ENCODE peak calls at places on chromosomes 16 and 17, in five cellular contexts. E is mesendoderm, R is H9, S is H1, J is neuronal stem cell. Q is an unnamed sample.

GRCh38 chr17:57553991-57554825 is 190.9 kb downstream of the CCDC182 start:
- DNase-seq in E (peak), R (peak), S (no peak), J (peak), Q (peak)

GRCh38 chr17:27466748-27467375 is 10.6 kb downstream of the KSR1 start:
- DNase-seq in E (no peak), R (no peak), S (no peak), J (no peak), Q (no peak)

GRCh38 chr16:59164461-59164860 is 430.3 kb upstream of the GOT2 start:
- DNase-seq in E (peak), R (no peak), S (no peak), J (peak), Q (no peak)

GRCh38 chr16:14510939-14511797 is 118.9 kb downstream of the PARN start:
- DNase-seq in E (no peak), R (no peak), S (no peak), J (no peak), Q (peak)

GRCh38 chr17:68101992-68102758 is 66.6 kb downstream of the KPNA2 start:
- DNase-seq in E (no peak), R (no peak), S (no peak), J (no peak), Q (no peak)

GRCh38 chr16:52318259-52319008 is 228.5 kb downstream of the TOX3 start:
- DNase-seq in E (peak), R (no peak), S (no peak), J (no peak), Q (no peak)

GRCh38 chr16:19517424-19518089 is 4.3 kb downstream of the GDE1 start:
- DNase-seq in E (no peak), R (no peak), S (no peak), J (no peak), Q (peak)

GRCh38 chr16:468072-468821 is 42.8 kb downstream of the RAB11FIP3 start:
- DNase-seq in E (peak), R (no peak), S (no peak), J (no peak), Q (no peak)

GRCh38 chr16:84614914-84615813 is 2.7 kb downstream of the COTL1 start:
- DNase-seq in E (no peak), R (no peak), S (no peak), J (no peak), Q (no peak)

GRCh38 chr17:29116652-29117439 is 63.4 kb downstream of the MYO18A start:
- DNase-seq in E (peak), R (peak), S (peak), J (peak), Q (peak)

GRCh38 chr16:84514874-84515835 is 10.7 kb upstream of the MEAK7 start:
- DNase-seq in E (no peak), R (no peak), S (no peak), J (no peak), Q (no peak)

GRCh38 chr16:54072237-54072636 is 214.3 kb downstream of the IRX3 start:
- DNase-seq in E (no peak), R (no peak), S (no peak), J (no peak), Q (no peak)

GRCh38 chr16:73047536-73048291 is at the start of gene ZFHX3:
- DNase-seq in E (peak), R (peak), S (no peak), J (no peak), Q (peak)

GRCh38 chr16:27315333-27316037 is 1.7 kb downstream of the IL4R start:
- DNase-seq in E (peak), R (peak), S (no peak), J (no peak), Q (peak)

GRCh38 chr16:84535851-84536250 is 31.4 kb upstream of the MEAK7 start:
- DNase-seq in E (no peak), R (no peak), S (no peak), J (no peak), Q (no peak)

GRCh38 chr17:83031321-83031945 is 48.0 kb upstream of the METRNL start:
- DNase-seq in E (no peak), R (no peak), S (no peak), J (no peak), Q (no peak)

GRCh38 chr17:82062076-82062983 is 3.3 kb downstream of the DUS1L start:
- DNase-seq in E (no peak), R (no peak), S (no peak), J (no peak), Q (no peak)

GRCh38 chr17:9057310-9057709 is 36.0 kb downstream of the NTN1 start:
- DNase-seq in E (no peak), R (no peak), S (no peak), J (no peak), Q (no peak)

GRCh38 chr17:35875439-35876139 is 4.6 kb downstream of the CCL5 start:
- DNase-seq in E (no peak), R (no peak), S (no peak), J (no peak), Q (no peak)

GRCh38 chr16:65964752-65965151 is 401.7 kb upstream of the CDH5 start:
- DNase-seq in E (peak), R (peak), S (no peak), J (no peak), Q (no peak)

GRCh38 chr17:76598004-76598439 is 12.4 kb upstream of the ST6GALNAC2 start:
- DNase-seq in E (no peak), R (no peak), S (no peak), J (no peak), Q (no peak)

GRCh38 chr16:49651980-49652379 is 203.9 kb downstream of the ZNF423 start:
- DNase-seq in E (no peak), R (no peak), S (no peak), J (no peak), Q (no peak)

GRCh38 chr16:57111420-57111819 is 19.0 kb downstream of the CPNE2 start:
- DNase-seq in E (no peak), R (no peak), S (no peak), J (no peak), Q (no peak)

GRCh38 chr16:49405123-49405522 is 31.5 kb downstream of the C16orf78 start:
- DNase-seq in E (no peak), R (no peak), S (no peak), J (no peak), Q (no peak)

DNA sequence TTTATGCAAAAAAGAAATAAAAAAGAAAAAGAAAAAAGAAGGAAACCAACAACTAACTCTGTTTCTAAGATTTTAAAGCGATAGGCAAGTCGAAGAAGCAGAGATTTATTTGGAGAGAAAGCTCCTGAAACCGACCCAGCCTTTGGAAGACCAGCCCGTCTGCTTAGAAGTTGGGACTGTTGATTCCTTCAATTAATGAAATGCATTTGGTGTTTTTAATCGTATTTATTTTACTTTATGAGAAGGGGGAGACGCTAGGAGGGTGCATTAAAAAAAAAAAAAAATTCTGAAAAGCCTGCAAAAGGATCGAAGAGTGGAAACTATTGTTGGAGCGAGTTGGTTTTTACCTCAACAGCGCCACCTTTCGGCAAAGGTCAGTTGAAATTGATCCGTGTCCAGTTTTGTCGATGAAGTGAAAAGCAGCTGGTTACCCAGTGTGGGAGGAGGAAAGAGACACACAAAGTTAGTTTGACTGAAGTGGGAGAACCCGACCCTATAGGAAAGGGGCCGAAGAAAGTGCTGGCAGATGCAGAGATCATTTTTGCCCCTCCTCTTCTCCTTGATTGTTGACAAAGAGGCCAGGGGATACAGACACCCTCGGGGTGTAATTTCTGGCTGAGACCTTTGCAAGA is 1.6 kb upstream of the MAF start:
- DNase-seq in E (peak), R (peak), S (peak), J (peak), Q (peak)
- H2BK5ac ChIP-seq in E (no peak), R (no peak), S (no peak), J (no peak), Q (no peak)

GRCh38 chr16:50844840-50845239 is 103.0 kb downstream of the CYLD start:
- DNase-seq in E (no peak), R (no peak), S (no peak), J (no peak), Q (no peak)
- H2BK5ac ChIP-seq in E (no peak), R (no peak), S (no peak), J (no peak), Q (no peak)

GRCh38 chr16:71345031-71345430 is 13.5 kb upstream of the CALB2 start:
- DNase-seq in E (peak), R (peak), S (no peak), J (peak), Q (no peak)
- H2BK5ac ChIP-seq in E (no peak), R (no peak), S (no peak), J (no peak), Q (no peak)

DNA sequence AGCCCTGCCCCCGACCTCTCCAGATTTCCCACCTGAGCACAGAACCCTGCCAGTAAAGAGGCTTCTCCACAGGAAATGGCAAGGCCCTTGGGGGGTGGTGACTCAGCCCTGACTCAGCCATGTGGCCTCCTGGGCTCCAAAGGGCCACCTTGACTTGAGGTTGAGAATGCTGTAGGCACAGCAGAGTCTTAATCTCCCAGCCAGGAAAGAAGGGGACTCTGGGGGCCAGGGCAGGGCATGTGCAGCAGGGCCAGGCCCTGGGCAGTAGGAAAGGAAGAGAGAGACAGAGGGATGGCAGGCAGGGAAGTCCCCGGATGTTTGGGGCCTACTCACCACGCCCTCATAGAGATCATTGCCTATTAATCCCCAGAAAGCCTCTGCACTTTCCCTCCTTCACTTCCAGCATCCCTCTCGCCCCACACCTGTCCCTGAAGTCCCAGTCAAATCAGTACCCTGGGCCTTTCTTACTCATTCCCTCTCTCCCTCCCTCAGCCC is 4.8 kb upstream of the ITGA3 start:
- DNase-seq in E (peak), R (peak), S (no peak), J (no peak), Q (peak)
- H2BK5ac ChIP-seq in E (no peak), R (no peak), S (peak), J (no peak), Q (peak)

GRCh38 chr17:78374631-78375274 is 3.7 kb upstream of the PGS1 start:
- DNase-seq in E (peak), R (peak), S (peak), J (peak), Q (peak)
- H2BK5ac ChIP-seq in E (peak), R (peak), S (peak), J (no peak), Q (peak)

DNA sequence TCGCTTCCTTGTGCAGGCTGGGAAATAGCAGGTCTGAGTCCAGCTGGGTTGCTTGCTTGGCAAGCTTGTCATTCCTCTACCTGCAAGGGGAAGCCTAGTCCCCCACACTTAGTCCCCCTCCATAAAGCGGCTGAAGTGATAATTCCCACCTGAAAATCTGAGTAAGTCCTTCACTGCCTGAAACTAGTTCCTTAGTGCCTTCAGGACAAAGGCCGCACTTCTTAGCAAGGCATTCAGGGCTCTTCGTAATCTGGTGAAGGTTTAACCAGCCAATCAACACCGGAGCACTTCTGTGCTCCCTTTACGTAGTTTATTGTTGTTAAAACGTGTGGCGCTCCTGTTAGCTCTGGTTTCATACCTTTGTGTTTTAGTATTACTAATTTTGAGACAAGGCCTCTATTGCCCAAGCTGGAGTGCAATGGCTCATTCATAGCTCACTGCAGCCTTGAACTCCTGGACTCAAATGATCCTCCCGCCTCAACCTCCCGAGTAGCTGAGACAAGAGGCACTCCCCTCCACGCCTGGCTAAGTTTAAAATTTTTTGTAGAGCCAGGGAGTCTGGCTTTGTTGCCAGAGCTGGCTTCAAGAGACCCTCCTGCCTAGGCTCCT is 841 bp downstream of the PSKH1 start:
- DNase-seq in E (no peak), R (no peak), S (no peak), J (no peak), Q (no peak)
- H2BK5ac ChIP-seq in E (no peak), R (no peak), S (peak), J (peak), Q (peak)

GRCh38 chr17:78364436-78365281 is 4.8 kb upstream of the SOCS3 start:
- DNase-seq in E (peak), R (peak), S (no peak), J (no peak), Q (no peak)
- H2BK5ac ChIP-seq in E (peak), R (no peak), S (peak), J (peak), Q (no peak)

GRCh38 chr16:20839504-20839903 is 33.2 kb downstream of the REXO5 start:
- DNase-seq in E (no peak), R (no peak), S (no peak), J (no peak), Q (no peak)

GRCh38 chr16:20844588-20844987 is 38.3 kb downstream of the REXO5 start:
- DNase-seq in E (no peak), R (no peak), S (no peak), J (no peak), Q (no peak)

GRCh38 chr16:20847577-20847976 is 41.2 kb downstream of the REXO5 start:
- DNase-seq in E (no peak), R (no peak), S (no peak), J (no peak), Q (no peak)

GRCh38 chr16:20846030-20846429 is 39.7 kb downstream of the REXO5 start:
- DNase-seq in E (no peak), R (no peak), S (no peak), J (no peak), Q (no peak)

DNA sequence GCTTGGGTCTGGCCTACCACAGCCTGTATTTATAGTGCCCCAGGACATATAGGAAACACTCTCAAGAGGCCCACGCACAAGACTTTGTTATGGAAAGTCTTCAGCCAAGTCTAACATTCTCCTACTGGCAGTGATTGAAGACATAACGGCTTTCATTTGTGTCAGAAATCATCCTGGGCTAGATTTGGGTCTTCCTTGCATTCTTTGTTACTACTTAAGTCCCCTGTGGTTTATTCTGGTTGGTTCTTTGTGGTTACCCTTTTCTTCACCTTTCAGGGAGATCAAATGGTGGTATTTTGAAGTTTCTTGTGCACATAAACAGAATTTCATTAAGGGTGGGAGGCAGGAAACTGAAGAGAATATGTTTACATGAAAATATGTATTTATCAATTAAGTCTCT is 37.7 kb downstream of the REXO5 start:
- DNase-seq in E (no peak), R (no peak), S (no peak), J (no peak), Q (no peak)
- H2BK5ac ChIP-seq in E (no peak), R (no peak), S (no peak), J (no peak), Q (no peak)

GRCh38 chr16:11256657-11257130 is 690 bp upstream of the SOCS1 start:
- DNase-seq in E (peak), R (peak), S (no peak), J (peak), Q (peak)
- H2BK5ac ChIP-seq in E (peak), R (no peak), S (peak), J (peak), Q (peak)

GRCh38 chr17:45149037-45149668 is 878 bp downstream of the HEXIM1 start:
- DNase-seq in E (peak), R (peak), S (no peak), J (peak), Q (peak)
- H2BK5ac ChIP-seq in E (no peak), R (no peak), S (peak), J (peak), Q (peak)